ENCODE peak calls at places on chromosomes 16 and 17, in five cellular contexts. H is esophagus squamous epithelium; J is activated T-helper 1 cell treated with anti-CD3 and anti-CD28 coated beads, Interleukin-12 subunit alpha, Interleukin-12 subunit beta, Interleukin-2, Interleukin-4 antibody, amounts not matched to agents 30 ng/mL and 10 ng/mL and 1 ng/mL, durations not matched to agents 14 hours and 24 hours and 36 hours; C is thyroid gland; N is stimulated activated CD8-positive, alpha-beta memory T cell treated with anti-CD3 and anti-CD28 coated beads, Interleukin-4, amount 100 ng/mL, for 4 hours. E is an unnamed sample.

GRCh38 chr16:56691885-56692284 is 9.6 kb downstream of the MT1X start:
- DNase-seq in H (no peak), C (peak), N (no peak), J (no peak), E (no peak)

GRCh38 chr17:17729620-17730249 is 48.5 kb downstream of the RAI1 start:
- DNase-seq in J (peak), C (peak), N (peak), H (no peak), E (no peak)

GRCh38 chr16:66167564-66168291 is 198.8 kb upstream of the CDH5 start:
- DNase-seq in J (no peak), N (no peak), C (no peak), H (no peak), E (no peak)

GRCh38 chr16:50602531-50603205 is 54.5 kb downstream of the NKD1 start:
- DNase-seq in H (no peak), J (no peak), N (no peak), C (peak), E (no peak)

GRCh38 chr16:82735696-82736095 is 108.9 kb downstream of the CDH13 start:
- DNase-seq in N (no peak), H (no peak), C (no peak), J (no peak), E (no peak)

GRCh38 chr16:65306722-65307121 is 184.9 kb upstream of the CDH11 start:
- DNase-seq in N (no peak), J (no peak), H (no peak), C (no peak), E (no peak)

GRCh38 chr17:8835106-8835505 is 32.4 kb downstream of the PIK3R6 start:
- DNase-seq in J (no peak), N (no peak), C (no peak), H (no peak), E (no peak)

GRCh38 chr17:37791434-37791833 is 46.6 kb upstream of the HNF1B start:
- DNase-seq in H (no peak), C (no peak), N (peak), J (peak), E (no peak)

GRCh38 chr16:21626659-21627277 is 25.6 kb downstream of the IGSF6 start:
- DNase-seq in N (no peak), H (no peak), J (no peak), C (no peak), E (peak)

GRCh38 chr17:9183297-9183696 is 162.0 kb downstream of the NTN1 start:
- DNase-seq in H (no peak), C (no peak), J (no peak), N (no peak), E (no peak)

GRCh38 chr17:58303981-58304734 is 23.4 kb upstream of the MPO start:
- DNase-seq in H (no peak), J (peak), N (no peak), C (peak), E (no peak)

GRCh38 chr17:2171725-2172446 is 117.0 kb downstream of the HIC1 start:
- DNase-seq in J (no peak), C (peak), N (no peak), H (no peak), E (no peak)

GRCh38 chr17:47615766-47616424 is 33.8 kb upstream of the KPNB1 start:
- DNase-seq in N (no peak), C (no peak), J (no peak), H (no peak), E (peak)

GRCh38 chr17:73342057-73342522 is 30.3 kb upstream of the CDC42EP4 start:
- DNase-seq in C (peak), H (no peak), N (no peak), J (no peak), E (peak)

GRCh38 chr17:17447264-17447663 is 29.5 kb upstream of the MED9 start:
- DNase-seq in C (peak), J (no peak), N (no peak), H (no peak), E (no peak)

GRCh38 chr17:30570191-30570590 is 93.0 kb downstream of the GOSR1 start:
- DNase-seq in J (no peak), C (no peak), N (no peak), H (no peak), E (no peak)

GRCh38 chr16:31105677-31106213 is 2.4 kb upstream of the BCKDK start:
- DNase-seq in N (peak), C (peak), H (no peak), J (peak), E (no peak)

GRCh38 chr17:13775450-13775849 is 173.7 kb upstream of the HS3ST3A1 start:
- DNase-seq in N (no peak), J (no peak), H (no peak), C (no peak), E (no peak)

E was measured in SW 1271.